ENCODE peak calls at places on chromosomes 13 and 19, in four cellular contexts. S is Panc1, U is pancreas, P is tibial artery. I is an unnamed sample.

GRCh38 chr13:94917814-94918213 is 205.5 kb upstream of the SOX21 start:
- DNase-seq in S (no peak), U (no peak), P (no peak), I (no peak)

GRCh38 chr13:49585220-49586157 is at the start of gene RCBTB1:
- DNase-seq in U (peak), P (peak), S (no peak), I (peak)

GRCh38 chr19:37699057-37699456 is 20.5 kb downstream of the ZNF607 start:
- DNase-seq in U (no peak), P (no peak), S (no peak), I (no peak)

GRCh38 chr19:7397687-7398086 is 49.0 kb downstream of the ARHGEF18 start:
- DNase-seq in U (no peak), S (peak), P (no peak), I (no peak)

GRCh38 chr13:32048816-32049215 is 17.2 kb downstream of the FRY start:
- DNase-seq in S (no peak), U (no peak), P (no peak), I (no peak)

GRCh38 chr13:62040806-62041205 is 625.2 kb upstream of the PCDH20 start:
- DNase-seq in S (no peak), P (no peak), U (no peak), I (no peak)

GRCh38 chr13:95833713-95834112 is 156.8 kb downstream of the DNAJC3 start:
- DNase-seq in S (no peak), P (no peak), U (no peak), I (no peak)

GRCh38 chr13:30569901-30570576 is 47.7 kb upstream of the USPL1 start:
- DNase-seq in U (no peak), P (peak), S (no peak), I (no peak)

GRCh38 chr19:17049711-17050280 is 23.2 kb upstream of the CPAMD8 start:
- DNase-seq in S (no peak), P (no peak), U (no peak), I (no peak)

GRCh38 chr13:33154911-33155310 is 130.6 kb downstream of the STARD13 start:
- DNase-seq in U (no peak), S (no peak), P (no peak), I (no peak)

GRCh38 chr19:40084948-40085347 is 5.8 kb downstream of the ZNF780A start:
- DNase-seq in U (no peak), P (no peak), S (no peak), I (no peak)

GRCh38 chr19:32646556-32646955 is 28.4 kb downstream of the ANKRD27 start:
- DNase-seq in S (no peak), U (no peak), P (no peak), I (no peak)

GRCh38 chr19:1247747-1248453 is 483 bp upstream of the MIDN start:
- DNase-seq in U (peak), S (no peak), P (peak), I (no peak)

GRCh38 chr13:74886496-74886895 is 595.5 kb downstream of the TBC1D4 start:
- DNase-seq in P (no peak), S (no peak), U (no peak), I (no peak)

GRCh38 chr13:106400282-106400681 is 135.2 kb downstream of the EFNB2 start:
- DNase-seq in S (no peak), P (no peak), U (no peak), I (no peak)

GRCh38 chr13:108070491-108070890 is 144.8 kb downstream of the LIG4 start:
- DNase-seq in S (no peak), U (no peak), P (no peak), I (no peak)

GRCh38 chr19:9966448-9966847 is 30.1 kb upstream of the OLFM2 start:
- DNase-seq in P (no peak), U (no peak), S (no peak), I (no peak)

GRCh38 chr19:10389863-10390262 is 9.5 kb upstream of the TYK2 start:
- DNase-seq in P (no peak), S (no peak), U (no peak), I (no peak)

GRCh38 chr19:17121736-17122293 is 46.2 kb downstream of the MYO9B start:
- DNase-seq in P (no peak), S (no peak), U (no peak), I (no peak)

GRCh38 chr13:49936943-49937273 is 768 bp upstream of the SPRYD7 start:
- DNase-seq in P (no peak), U (no peak), S (no peak), I (no peak)

GRCh38 chr19:38033658-38034150 is 126.7 kb downstream of the SIPA1L3 start:
- DNase-seq in U (no peak), S (no peak), P (no peak), I (no peak)

GRCh38 chr19:17564783-17565182 is 9.3 kb downstream of the COLGALT1 start:
- DNase-seq in U (no peak), S (no peak), P (no peak), I (no peak)

GRCh38 chr13:75393839-75394238 is 88.1 kb downstream of the TBC1D4 start:
- DNase-seq in S (no peak), U (no peak), P (no peak), I (no peak)

GRCh38 chr19:29837448-29837961 is 25.7 kb downstream of the CCNE1 start:
- DNase-seq in S (no peak), U (no peak), P (no peak), I (no peak)

GRCh38 chr13:78602561-78603239 is 652 bp downstream of the POU4F1 start:
- DNase-seq in S (no peak), U (peak), P (no peak), I (no peak)

GRCh38 chr13:52348983-52349780 is 56.8 kb downstream of the THSD1 start:
- DNase-seq in U (no peak), S (peak), P (no peak), I (no peak)

GRCh38 chr13:69292789-69293425 is 814.7 kb upstream of the ATXN8OS start:
- DNase-seq in P (no peak), S (no peak), U (no peak), I (no peak)

GRCh38 chr13:44024496-44025155 is 144.9 kb downstream of the LACC1 start:
- DNase-seq in U (no peak), S (no peak), P (no peak), I (peak)

GRCh38 chr13:30338331-30338851 is 31.0 kb upstream of the KATNAL1 start:
- DNase-seq in S (no peak), P (no peak), U (no peak), I (peak)

GRCh38 chr13:106088094-106088493 is 447.4 kb downstream of the EFNB2 start:
- DNase-seq in U (no peak), S (no peak), P (no peak), I (no peak)

GRCh38 chr19:11204943-11205349 is 7.6 kb upstream of the KANK2 start:
- DNase-seq in U (no peak), P (peak), S (no peak), I (no peak)

GRCh38 chr13:42612021-42612765 is 38.2 kb downstream of the TNFSF11 start:
- DNase-seq in S (no peak), P (no peak), U (no peak), I (no peak)

GRCh38 chr19:17020823-17021222 is 5.8 kb downstream of the CPAMD8 start:
- DNase-seq in S (no peak), U (no peak), P (no peak), I (no peak)

GRCh38 chr19:8158411-8159074 is 9.2 kb upstream of the FBN3 start:
- DNase-seq in S (peak), U (no peak), P (no peak), I (no peak)

GRCh38 chr19:48868196-48868886 is at the start of gene PLEKHA4:
- DNase-seq in P (peak), U (peak), S (no peak), I (no peak)

GRCh38 chr19:33797821-33798633 is 1.4 kb downstream of the KCTD15 start:
- DNase-seq in P (peak), U (peak), S (no peak), I (no peak)

GRCh38 chr19:44306283-44306682 is 1.5 kb upstream of the ZNF235 start:
- DNase-seq in U (peak), S (no peak), P (no peak), I (no peak)

GRCh38 chr19:44304659-44305193 is at the start of gene ZNF235:
- DNase-seq in P (peak), S (peak), U (peak), I (peak)

GRCh38 chr19:44303976-44304568 is 753 bp downstream of the ZNF235 start:
- DNase-seq in U (no peak), S (no peak), P (no peak), I (no peak)

GRCh38 chr19:44303305-44303704 is 1.5 kb downstream of the ZNF235 start:
- DNase-seq in P (no peak), U (no peak), S (no peak), I (no peak)

GRCh38 chr19:44305457-44305856 is 632 bp upstream of the ZNF235 start:
- DNase-seq in U (no peak), P (no peak), S (no peak), I (no peak)
- H3K4me3 ChIP-seq in U (peak), P (peak), S (peak), I (peak)

DNA sequence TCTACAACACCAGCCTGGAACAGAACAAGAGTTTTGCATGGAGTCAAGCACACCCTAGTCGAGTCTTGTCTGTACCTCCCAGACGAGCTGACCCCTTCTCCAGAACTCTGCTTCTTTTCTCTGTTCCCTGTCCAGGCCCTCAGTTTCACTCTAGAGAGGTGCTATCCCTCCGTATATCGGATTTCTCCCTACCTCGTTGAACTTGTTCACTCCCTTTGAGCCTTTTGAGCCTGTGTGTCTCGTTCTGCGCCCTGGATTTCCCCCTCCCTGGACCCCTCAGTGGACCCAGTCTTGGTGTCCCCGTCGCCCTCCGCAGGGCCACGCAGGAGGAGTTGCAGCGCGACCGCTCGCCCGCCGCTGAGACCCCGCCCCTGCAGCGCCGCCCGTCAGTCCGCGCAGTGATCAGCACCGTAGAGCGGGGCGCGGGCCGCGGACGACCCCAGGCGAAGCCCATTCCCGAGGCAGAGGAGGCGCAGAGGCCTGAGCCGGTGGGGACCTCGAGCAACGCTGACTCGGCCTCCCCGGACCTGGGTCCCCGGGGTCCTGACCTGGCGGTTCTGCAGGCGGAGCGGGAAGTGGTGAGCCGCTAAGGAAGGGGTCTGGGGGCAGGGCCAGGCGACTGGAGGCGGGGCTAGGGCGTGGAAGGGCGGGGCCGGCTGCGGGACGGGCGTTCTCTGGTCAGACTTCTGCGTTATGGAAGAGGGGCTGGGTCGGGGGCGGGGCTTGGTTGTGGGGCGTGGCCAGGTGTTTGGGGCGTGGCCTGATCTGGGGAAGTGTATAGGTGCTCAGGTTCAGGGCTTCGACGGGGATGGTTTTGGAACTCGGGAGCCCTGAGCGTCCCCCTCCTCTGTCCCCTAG is 5.5 kb downstream of the EPS8L1 start:
- DNase-seq in P (no peak), U (peak), S (no peak), I (no peak)
- TF ChIP-seq CTCF in P (no peak), U (no peak), S (no peak), I (no peak)

GRCh38 chr19:41870401-41870873 is 6.6 kb upstream of the CD79A start:
- DNase-seq in P (no peak), U (no peak), S (no peak), I (no peak)
- H3K4me3 ChIP-seq in P (no peak), U (no peak), S (no peak), I (no peak)

GRCh38 chr13:45392811-45393210 is 25.4 kb downstream of the SLC25A30 start:
- DNase-seq in U (no peak), P (no peak), S (no peak), I (no peak)

GRCh38 chr13:45398862-45399261 is 19.3 kb downstream of the SLC25A30 start:
- DNase-seq in P (no peak), U (no peak), S (no peak), I (no peak)

GRCh38 chr13:45396548-45397095 is 21.6 kb downstream of the SLC25A30 start:
- DNase-seq in U (no peak), P (no peak), S (no peak), I (no peak)

GRCh38 chr13:45391926-45392325 is 26.2 kb downstream of the SLC25A30 start:
- DNase-seq in S (no peak), U (no peak), P (no peak), I (no peak)

GRCh38 chr13:45393941-45394570 is 24.1 kb downstream of the SLC25A30 start:
- DNase-seq in P (no peak), S (no peak), U (no peak), I (no peak)
- TF ChIP-seq CTCF in P (peak), S (peak), U (peak), I (peak)

GRCh38 chr13:109760951-109761350 is 25.4 kb downstream of the IRS2 start:
- DNase-seq in S (no peak), P (no peak), U (no peak), I (peak)
- H3K4me3 ChIP-seq in S (no peak), P (no peak), U (no peak), I (no peak)